ENCODE peak calls at places on chromosomes 3 and 15, in six cellular contexts. One of them, this sample, is unnamed. For H3K4me1, the result is how much of the 10 kb centered on the place peaks cover.

GRCh38 chr3:27040674-27041073 is 328.5 kb downstream of the NEK10 start:
- DNase-seq in SK-N-SH: no peak
- DNase-seq in psoas muscle: no peak
- DNase-seq in effector memory CD4-positive, alpha-beta T cell: no peak
- DNase-seq in tibial artery: no peak
- DNase-seq in cardiac muscle cell: no peak
- DNase-seq in this sample: no peak

GRCh38 chr3:16243706-16244490 is 20.8 kb downstream of the DPH3 start:
- DNase-seq in SK-N-SH: no peak
- DNase-seq in psoas muscle: peak
- DNase-seq in effector memory CD4-positive, alpha-beta T cell: no peak
- DNase-seq in tibial artery: no peak
- DNase-seq in cardiac muscle cell: peak
- DNase-seq in this sample: no peak

GRCh38 chr3:46632792-46633191 is 20.5 kb downstream of the FAM240A start:
- DNase-seq in SK-N-SH: no peak
- DNase-seq in psoas muscle: peak
- DNase-seq in effector memory CD4-positive, alpha-beta T cell: no peak
- DNase-seq in tibial artery: no peak
- DNase-seq in cardiac muscle cell: peak
- DNase-seq in this sample: no peak

GRCh38 chr15:99306694-99307338 is 55.5 kb downstream of the LRRC28 start:
- DNase-seq in SK-N-SH: no peak
- DNase-seq in psoas muscle: peak
- DNase-seq in effector memory CD4-positive, alpha-beta T cell: no peak
- DNase-seq in tibial artery: no peak
- DNase-seq in cardiac muscle cell: no peak
- DNase-seq in this sample: no peak

GRCh38 chr3:148737104-148737525 is 39.4 kb downstream of the AGTR1 start:
- DNase-seq in SK-N-SH: peak
- DNase-seq in psoas muscle: no peak
- DNase-seq in effector memory CD4-positive, alpha-beta T cell: no peak
- DNase-seq in tibial artery: no peak
- DNase-seq in cardiac muscle cell: peak
- DNase-seq in this sample: no peak

GRCh38 chr15:57545995-57546394 is 45.7 kb upstream of the MYZAP start:
- DNase-seq in SK-N-SH: no peak
- DNase-seq in psoas muscle: no peak
- DNase-seq in effector memory CD4-positive, alpha-beta T cell: no peak
- DNase-seq in tibial artery: no peak
- DNase-seq in cardiac muscle cell: no peak
- DNase-seq in this sample: no peak

GRCh38 chr15:96327155-96327741 is 3.3 kb upstream of the NR2F2 start:
- DNase-seq in SK-N-SH: peak
- DNase-seq in psoas muscle: no peak
- DNase-seq in effector memory CD4-positive, alpha-beta T cell: no peak
- DNase-seq in tibial artery: peak
- DNase-seq in cardiac muscle cell: peak
- DNase-seq in this sample: no peak

GRCh38 chr15:98455899-98456298 is 192.4 kb upstream of the IGF1R start:
- DNase-seq in SK-N-SH: no peak
- DNase-seq in psoas muscle: no peak
- DNase-seq in effector memory CD4-positive, alpha-beta T cell: no peak
- DNase-seq in tibial artery: no peak
- DNase-seq in cardiac muscle cell: no peak
- DNase-seq in this sample: no peak

GRCh38 chr3:45009868-45010267 is 16.2 kb upstream of the CLEC3B start:
- DNase-seq in SK-N-SH: no peak
- DNase-seq in psoas muscle: no peak
- DNase-seq in effector memory CD4-positive, alpha-beta T cell: no peak
- DNase-seq in tibial artery: no peak
- DNase-seq in cardiac muscle cell: no peak
- DNase-seq in this sample: no peak

GRCh38 chr3:144362126-144362525 is 390.5 kb downstream of the DIPK2A start:
- DNase-seq in SK-N-SH: no peak
- DNase-seq in psoas muscle: no peak
- DNase-seq in effector memory CD4-positive, alpha-beta T cell: no peak
- DNase-seq in tibial artery: no peak
- DNase-seq in cardiac muscle cell: no peak
- DNase-seq in this sample: no peak

GRCh38 chr15:29815000-29815704 is 7.1 kb downstream of the TJP1 start:
- DNase-seq in SK-N-SH: no peak
- DNase-seq in psoas muscle: no peak
- DNase-seq in effector memory CD4-positive, alpha-beta T cell: no peak
- DNase-seq in tibial artery: no peak
- DNase-seq in cardiac muscle cell: no peak
- DNase-seq in this sample: no peak

GRCh38 chr3:13713396-13713795 is 164.5 kb downstream of the FBLN2 start:
- DNase-seq in SK-N-SH: no peak
- DNase-seq in psoas muscle: no peak
- DNase-seq in effector memory CD4-positive, alpha-beta T cell: no peak
- DNase-seq in tibial artery: no peak
- DNase-seq in cardiac muscle cell: no peak
- DNase-seq in this sample: no peak

GRCh38 chr15:57375827-57376694 is at the start of gene CGNL1:
- DNase-seq in SK-N-SH: peak
- DNase-seq in psoas muscle: peak
- DNase-seq in effector memory CD4-positive, alpha-beta T cell: no peak
- DNase-seq in tibial artery: peak
- DNase-seq in cardiac muscle cell: peak
- DNase-seq in this sample: peak

GRCh38 chr3:175270199-175270837 is 411.2 kb downstream of the NAALADL2 start:
- DNase-seq in SK-N-SH: peak
- DNase-seq in psoas muscle: no peak
- DNase-seq in effector memory CD4-positive, alpha-beta T cell: no peak
- DNase-seq in tibial artery: no peak
- DNase-seq in cardiac muscle cell: peak
- DNase-seq in this sample: no peak

GRCh38 chr3:89562373-89562772 is 455.0 kb downstream of the EPHA3 start:
- DNase-seq in SK-N-SH: no peak
- DNase-seq in psoas muscle: no peak
- DNase-seq in effector memory CD4-positive, alpha-beta T cell: no peak
- DNase-seq in tibial artery: no peak
- DNase-seq in cardiac muscle cell: no peak
- DNase-seq in this sample: no peak

GRCh38 chr3:196666001-196666867 is 26.7 kb downstream of the NRROS start:
- DNase-seq in SK-N-SH: no peak
- DNase-seq in psoas muscle: no peak
- DNase-seq in effector memory CD4-positive, alpha-beta T cell: no peak
- DNase-seq in tibial artery: no peak
- DNase-seq in cardiac muscle cell: peak
- DNase-seq in this sample: peak

GRCh38 chr15:67359431-67360082 is 105.0 kb downstream of the IQCH start:
- DNase-seq in SK-N-SH: peak
- DNase-seq in psoas muscle: no peak
- DNase-seq in effector memory CD4-positive, alpha-beta T cell: no peak
- DNase-seq in tibial artery: no peak
- DNase-seq in cardiac muscle cell: no peak
- DNase-seq in this sample: no peak

GRCh38 chr3:51434746-51435323 is 43.8 kb downstream of the RBM15B start:
- DNase-seq in SK-N-SH: peak
- DNase-seq in psoas muscle: no peak
- DNase-seq in effector memory CD4-positive, alpha-beta T cell: no peak
- DNase-seq in tibial artery: no peak
- DNase-seq in cardiac muscle cell: peak
- DNase-seq in this sample: no peak

GRCh38 chr15:27061739-27062138 is 90.8 kb downstream of the GABRG3 start:
- DNase-seq in SK-N-SH: no peak
- DNase-seq in psoas muscle: no peak
- DNase-seq in effector memory CD4-positive, alpha-beta T cell: no peak
- DNase-seq in tibial artery: no peak
- DNase-seq in cardiac muscle cell: no peak
- DNase-seq in this sample: no peak

GRCh38 chr15:64857421-64857820 is 15.7 kb downstream of the PLEKHO2 start:
- DNase-seq in SK-N-SH: no peak
- DNase-seq in psoas muscle: no peak
- DNase-seq in effector memory CD4-positive, alpha-beta T cell: no peak
- DNase-seq in tibial artery: no peak
- DNase-seq in cardiac muscle cell: peak
- DNase-seq in this sample: no peak

GRCh38 chr3:42052867-42053351 is 38.2 kb upstream of the TRAK1 start:
- DNase-seq in SK-N-SH: no peak
- DNase-seq in psoas muscle: no peak
- DNase-seq in effector memory CD4-positive, alpha-beta T cell: no peak
- DNase-seq in tibial artery: no peak
- DNase-seq in cardiac muscle cell: peak
- DNase-seq in this sample: no peak

GRCh38 chr3:146165370-146165769 is 4.4 kb upstream of the PLOD2 start:
- DNase-seq in SK-N-SH: no peak
- DNase-seq in psoas muscle: no peak
- DNase-seq in effector memory CD4-positive, alpha-beta T cell: no peak
- DNase-seq in tibial artery: no peak
- DNase-seq in cardiac muscle cell: peak
- DNase-seq in this sample: no peak

GRCh38 chr15:85419200-85419599 is 38.8 kb downstream of the AKAP13 start:
- DNase-seq in SK-N-SH: no peak
- DNase-seq in psoas muscle: no peak
- DNase-seq in effector memory CD4-positive, alpha-beta T cell: no peak
- DNase-seq in tibial artery: no peak
- DNase-seq in cardiac muscle cell: no peak
- DNase-seq in this sample: no peak

GRCh38 chr15:70490148-70490837 is 273.1 kb downstream of the UACA start:
- DNase-seq in SK-N-SH: no peak
- DNase-seq in psoas muscle: no peak
- DNase-seq in effector memory CD4-positive, alpha-beta T cell: no peak
- DNase-seq in tibial artery: no peak
- DNase-seq in cardiac muscle cell: no peak
- DNase-seq in this sample: no peak

GRCh38 chr15:60583946-60584345 is 105.0 kb upstream of the ICE2 start:
- DNase-seq in SK-N-SH: no peak
- DNase-seq in psoas muscle: no peak
- DNase-seq in effector memory CD4-positive, alpha-beta T cell: no peak
- DNase-seq in tibial artery: no peak
- DNase-seq in cardiac muscle cell: no peak
- DNase-seq in this sample: no peak

GRCh38 chr3:76096036-76096435 is 310.7 kb upstream of the ZNF717 start:
- DNase-seq in SK-N-SH: no peak
- DNase-seq in psoas muscle: no peak
- DNase-seq in effector memory CD4-positive, alpha-beta T cell: no peak
- DNase-seq in tibial artery: no peak
- DNase-seq in cardiac muscle cell: no peak
- DNase-seq in this sample: no peak

GRCh38 chr3:184380210-184380626 is 364 bp downstream of the CHRD start:
- DNase-seq in SK-N-SH: peak
- DNase-seq in psoas muscle: peak
- DNase-seq in effector memory CD4-positive, alpha-beta T cell: no peak
- DNase-seq in tibial artery: peak
- DNase-seq in cardiac muscle cell: peak
- DNase-seq in this sample: peak

GRCh38 chr15:42650208-42651066 is 75.0 kb downstream of the STARD9 start:
- DNase-seq in SK-N-SH: peak
- DNase-seq in psoas muscle: no peak
- DNase-seq in effector memory CD4-positive, alpha-beta T cell: no peak
- DNase-seq in tibial artery: peak
- DNase-seq in cardiac muscle cell: peak
- DNase-seq in this sample: no peak

GRCh38 chr3:106197532-106198187 is 328.8 kb upstream of the CBLB start:
- DNase-seq in SK-N-SH: no peak
- DNase-seq in psoas muscle: no peak
- DNase-seq in effector memory CD4-positive, alpha-beta T cell: no peak
- DNase-seq in tibial artery: no peak
- DNase-seq in cardiac muscle cell: peak
- DNase-seq in this sample: no peak

GRCh38 chr3:49553320-49553689 is 972 bp upstream of the BSN start:
- DNase-seq in SK-N-SH: no peak
- DNase-seq in psoas muscle: no peak
- DNase-seq in effector memory CD4-positive, alpha-beta T cell: no peak
- DNase-seq in tibial artery: no peak
- DNase-seq in cardiac muscle cell: peak
- DNase-seq in this sample: no peak

GRCh38 chr3:196144383-196145105 is 62.7 kb upstream of the TFRC start:
- DNase-seq in SK-N-SH: no peak
- DNase-seq in psoas muscle: no peak
- DNase-seq in effector memory CD4-positive, alpha-beta T cell: no peak
- DNase-seq in tibial artery: no peak
- DNase-seq in cardiac muscle cell: peak
- DNase-seq in this sample: no peak

GRCh38 chr3:194138732-194139084 is 2.8 kb downstream of the HES1 start:
- DNase-seq in SK-N-SH: no peak
- DNase-seq in psoas muscle: no peak
- DNase-seq in effector memory CD4-positive, alpha-beta T cell: no peak
- DNase-seq in tibial artery: no peak
- DNase-seq in cardiac muscle cell: peak
- DNase-seq in this sample: no peak
- H3K4me3 ChIP-seq in SK-N-SH: peak
- H3K4me3 ChIP-seq in psoas muscle: peak
- H3K4me3 ChIP-seq in effector memory CD4-positive, alpha-beta T cell: no peak
- H3K4me3 ChIP-seq in tibial artery: peak
- H3K4me3 ChIP-seq in cardiac muscle cell: peak
- H3K4me3 ChIP-seq in this sample: peak

GRCh38 chr3:5875056-5875455 is 687.5 kb downstream of the EDEM1 start:
- DNase-seq in SK-N-SH: no peak
- DNase-seq in psoas muscle: no peak
- DNase-seq in effector memory CD4-positive, alpha-beta T cell: no peak
- DNase-seq in tibial artery: no peak
- DNase-seq in cardiac muscle cell: no peak
- DNase-seq in this sample: no peak
- H3K27ac ChIP-seq in SK-N-SH: no peak
- H3K27ac ChIP-seq in psoas muscle: no peak
- H3K27ac ChIP-seq in effector memory CD4-positive, alpha-beta T cell: no peak
- H3K27ac ChIP-seq in tibial artery: no peak
- H3K27ac ChIP-seq in cardiac muscle cell: no peak
- H3K27ac ChIP-seq in this sample: no peak

GRCh38 chr15:74397239-74398068 is 30.0 kb upstream of the CYP11A1 start:
- DNase-seq in SK-N-SH: no peak
- DNase-seq in psoas muscle: no peak
- DNase-seq in effector memory CD4-positive, alpha-beta T cell: no peak
- DNase-seq in tibial artery: no peak
- DNase-seq in cardiac muscle cell: no peak
- DNase-seq in this sample: no peak
- H3K4me1 ChIP-seq in SK-N-SH: under half
- H3K4me1 ChIP-seq in psoas muscle: under half
- H3K4me1 ChIP-seq in effector memory CD4-positive, alpha-beta T cell: under half
- H3K4me1 ChIP-seq in tibial artery: under half
- H3K4me1 ChIP-seq in cardiac muscle cell: under half
- H3K4me1 ChIP-seq in this sample: under half

GRCh38 chr3:65595997-65596300 is 442.8 kb downstream of the MAGI1 start:
- DNase-seq in SK-N-SH: no peak
- DNase-seq in psoas muscle: no peak
- DNase-seq in effector memory CD4-positive, alpha-beta T cell: no peak
- DNase-seq in tibial artery: no peak
- DNase-seq in cardiac muscle cell: no peak
- DNase-seq in this sample: no peak

GRCh38 chr3:65597952-65598413 is 440.7 kb downstream of the MAGI1 start:
- DNase-seq in SK-N-SH: peak
- DNase-seq in psoas muscle: no peak
- DNase-seq in effector memory CD4-positive, alpha-beta T cell: no peak
- DNase-seq in tibial artery: no peak
- DNase-seq in cardiac muscle cell: no peak
- DNase-seq in this sample: peak

GRCh38 chr3:65596511-65597224 is 442.1 kb downstream of the MAGI1 start:
- DNase-seq in SK-N-SH: peak
- DNase-seq in psoas muscle: no peak
- DNase-seq in effector memory CD4-positive, alpha-beta T cell: no peak
- DNase-seq in tibial artery: no peak
- DNase-seq in cardiac muscle cell: no peak
- DNase-seq in this sample: no peak

GRCh38 chr3:65595222-65595996 is 443.3 kb downstream of the MAGI1 start:
- DNase-seq in SK-N-SH: peak
- DNase-seq in psoas muscle: no peak
- DNase-seq in effector memory CD4-positive, alpha-beta T cell: no peak
- DNase-seq in tibial artery: no peak
- DNase-seq in cardiac muscle cell: no peak
- DNase-seq in this sample: no peak

GRCh38 chr3:65597225-65597951 is 441.3 kb downstream of the MAGI1 start:
- DNase-seq in SK-N-SH: peak
- DNase-seq in psoas muscle: peak
- DNase-seq in effector memory CD4-positive, alpha-beta T cell: no peak
- DNase-seq in tibial artery: no peak
- DNase-seq in cardiac muscle cell: peak
- DNase-seq in this sample: peak
- H3K4me3 ChIP-seq in SK-N-SH: peak
- H3K4me3 ChIP-seq in psoas muscle: peak
- H3K4me3 ChIP-seq in effector memory CD4-positive, alpha-beta T cell: no peak
- H3K4me3 ChIP-seq in tibial artery: peak
- H3K4me3 ChIP-seq in cardiac muscle cell: peak
- H3K4me3 ChIP-seq in this sample: no peak